ENCODE peak calls at places on chromosomes 4 and X, in six cellular contexts. One of them, this sample, is unnamed. For H3K36me3, the result is how much of the 10 kb centered on the place peaks cover.

GRCh38 chr4:13919021-13919441 is 291.5 kb upstream of the BOD1L1 start:
- DNase-seq in uterus: peak
- DNase-seq in IMR-90: peak
- DNase-seq in upper lobe of left lung: no peak
- DNase-seq in stomach: no peak
- DNase-seq in right lobe of liver: no peak
- DNase-seq in this sample: no peak

GRCh38 chrX:129653181-129653984 is 1.4 kb downstream of the APLN start:
- DNase-seq in uterus: no peak
- DNase-seq in IMR-90: no peak
- DNase-seq in upper lobe of left lung: no peak
- DNase-seq in stomach: peak
- DNase-seq in right lobe of liver: no peak
- DNase-seq in this sample: peak

GRCh38 chrX:136304493-136304892 is 3.7 kb downstream of the ADGRG4 start:
- DNase-seq in uterus: no peak
- DNase-seq in IMR-90: no peak
- DNase-seq in upper lobe of left lung: no peak
- DNase-seq in stomach: no peak
- DNase-seq in right lobe of liver: no peak
- DNase-seq in this sample: no peak

GRCh38 chr4:6716958-6717655 is 1.1 kb downstream of the BLOC1S4 start:
- DNase-seq in uterus: no peak
- DNase-seq in IMR-90: peak
- DNase-seq in upper lobe of left lung: no peak
- DNase-seq in stomach: no peak
- DNase-seq in right lobe of liver: no peak
- DNase-seq in this sample: no peak

GRCh38 chrX:47321386-47321785 is 49.0 kb upstream of the ZNF157 start:
- DNase-seq in uterus: peak
- DNase-seq in IMR-90: peak
- DNase-seq in upper lobe of left lung: peak
- DNase-seq in stomach: no peak
- DNase-seq in right lobe of liver: peak
- DNase-seq in this sample: no peak

GRCh38 chrX:130775849-130776248 is 127.2 kb downstream of the ENOX2 start:
- DNase-seq in uterus: no peak
- DNase-seq in IMR-90: no peak
- DNase-seq in upper lobe of left lung: no peak
- DNase-seq in stomach: no peak
- DNase-seq in right lobe of liver: no peak
- DNase-seq in this sample: no peak

GRCh38 chr4:156829194-156829593 is 142.4 kb downstream of the PDGFC start:
- DNase-seq in uterus: peak
- DNase-seq in IMR-90: peak
- DNase-seq in upper lobe of left lung: no peak
- DNase-seq in stomach: no peak
- DNase-seq in right lobe of liver: no peak
- DNase-seq in this sample: peak

GRCh38 chr4:76579596-76580375 is 144.8 kb downstream of the SHROOM3 start:
- DNase-seq in uterus: no peak
- DNase-seq in IMR-90: no peak
- DNase-seq in upper lobe of left lung: no peak
- DNase-seq in stomach: no peak
- DNase-seq in right lobe of liver: no peak
- DNase-seq in this sample: no peak

GRCh38 chr4:31701256-31701655 is 981.1 kb downstream of the PCDH7 start:
- DNase-seq in uterus: no peak
- DNase-seq in IMR-90: no peak
- DNase-seq in upper lobe of left lung: no peak
- DNase-seq in stomach: no peak
- DNase-seq in right lobe of liver: no peak
- DNase-seq in this sample: no peak

GRCh38 chrX:15834827-15835595 is 19.6 kb downstream of the AP1S2 start:
- DNase-seq in uterus: no peak
- DNase-seq in IMR-90: peak
- DNase-seq in upper lobe of left lung: no peak
- DNase-seq in stomach: no peak
- DNase-seq in right lobe of liver: no peak
- DNase-seq in this sample: no peak

GRCh38 chrX:109485470-109486340 is 3.8 kb upstream of the GUCY2F start:
- DNase-seq in uterus: peak
- DNase-seq in IMR-90: peak
- DNase-seq in upper lobe of left lung: peak
- DNase-seq in stomach: peak
- DNase-seq in right lobe of liver: peak
- DNase-seq in this sample: peak

GRCh38 chr4:119498520-119498919 is 130.1 kb downstream of the PDE5A start:
- DNase-seq in uterus: peak
- DNase-seq in IMR-90: peak
- DNase-seq in upper lobe of left lung: no peak
- DNase-seq in stomach: no peak
- DNase-seq in right lobe of liver: no peak
- DNase-seq in this sample: no peak

GRCh38 chrX:2425281-2426071 is 75.3 kb downstream of the DHRSX start:
- DNase-seq in uterus: no peak
- DNase-seq in IMR-90: no peak
- DNase-seq in upper lobe of left lung: no peak
- DNase-seq in stomach: no peak
- DNase-seq in right lobe of liver: no peak
- DNase-seq in this sample: no peak

GRCh38 chrX:136759968-136760367 is 20.8 kb downstream of the ARHGEF6 start:
- DNase-seq in uterus: no peak
- DNase-seq in IMR-90: no peak
- DNase-seq in upper lobe of left lung: no peak
- DNase-seq in stomach: no peak
- DNase-seq in right lobe of liver: no peak
- DNase-seq in this sample: no peak

GRCh38 chrX:48512371-48512935 is 3.7 kb downstream of the PORCN start:
- DNase-seq in uterus: no peak
- DNase-seq in IMR-90: no peak
- DNase-seq in upper lobe of left lung: no peak
- DNase-seq in stomach: no peak
- DNase-seq in right lobe of liver: no peak
- DNase-seq in this sample: no peak

GRCh38 chr4:1218892-1219552 is 29.9 kb downstream of the CTBP1 start:
- DNase-seq in uterus: no peak
- DNase-seq in IMR-90: no peak
- DNase-seq in upper lobe of left lung: no peak
- DNase-seq in stomach: no peak
- DNase-seq in right lobe of liver: no peak
- DNase-seq in this sample: no peak

GRCh38 chrX:56802921-56803848 is 74.1 kb downstream of the NBDY start:
- DNase-seq in uterus: peak
- DNase-seq in IMR-90: peak
- DNase-seq in upper lobe of left lung: peak
- DNase-seq in stomach: peak
- DNase-seq in right lobe of liver: peak
- DNase-seq in this sample: peak

GRCh38 chr4:3571921-3572320 is 39.7 kb upstream of the LRPAP1 start:
- DNase-seq in uterus: no peak
- DNase-seq in IMR-90: no peak
- DNase-seq in upper lobe of left lung: no peak
- DNase-seq in stomach: no peak
- DNase-seq in right lobe of liver: no peak
- DNase-seq in this sample: no peak

GRCh38 chr4:84673475-84674230 is 90.7 kb downstream of the CDS1 start:
- DNase-seq in uterus: no peak
- DNase-seq in IMR-90: peak
- DNase-seq in upper lobe of left lung: no peak
- DNase-seq in stomach: no peak
- DNase-seq in right lobe of liver: no peak
- DNase-seq in this sample: no peak

GRCh38 chrX:84475101-84475500 is 27.2 kb downstream of the HDX start:
- DNase-seq in uterus: no peak
- DNase-seq in IMR-90: no peak
- DNase-seq in upper lobe of left lung: no peak
- DNase-seq in stomach: no peak
- DNase-seq in right lobe of liver: no peak
- DNase-seq in this sample: no peak

GRCh38 chr4:71941001-71941400 is 90.8 kb upstream of the NPFFR2 start:
- DNase-seq in uterus: no peak
- DNase-seq in IMR-90: peak
- DNase-seq in upper lobe of left lung: no peak
- DNase-seq in stomach: peak
- DNase-seq in right lobe of liver: peak
- DNase-seq in this sample: no peak

GRCh38 chr4:80125252-80126177 is 52.5 kb upstream of the ANTXR2 start:
- DNase-seq in uterus: no peak
- DNase-seq in IMR-90: peak
- DNase-seq in upper lobe of left lung: no peak
- DNase-seq in stomach: no peak
- DNase-seq in right lobe of liver: no peak
- DNase-seq in this sample: no peak
- H3K4me3 ChIP-seq in uterus: no peak
- H3K4me3 ChIP-seq in IMR-90: no peak
- H3K4me3 ChIP-seq in upper lobe of left lung: no peak
- H3K4me3 ChIP-seq in stomach: no peak
- H3K4me3 ChIP-seq in right lobe of liver: no peak
- H3K4me3 ChIP-seq in this sample: no peak

GRCh38 chr4:138234254-138234653 is 7.9 kb downstream of the SLC7A11 start:
- DNase-seq in uterus: no peak
- DNase-seq in IMR-90: no peak
- DNase-seq in upper lobe of left lung: no peak
- DNase-seq in stomach: no peak
- DNase-seq in right lobe of liver: no peak
- DNase-seq in this sample: no peak
- H3K36me3 ChIP-seq in uterus: under half
- H3K36me3 ChIP-seq in IMR-90: under half
- H3K36me3 ChIP-seq in upper lobe of left lung: under half
- H3K36me3 ChIP-seq in stomach: under half
- H3K36me3 ChIP-seq in right lobe of liver: under half
- H3K36me3 ChIP-seq in this sample: under half

GRCh38 chr4:82284858-82285805 is 88.7 kb downstream of the HNRNPD start:
- DNase-seq in uterus: peak
- DNase-seq in IMR-90: peak
- DNase-seq in upper lobe of left lung: peak
- DNase-seq in stomach: peak
- DNase-seq in right lobe of liver: peak
- DNase-seq in this sample: peak
- TF ChIP-seq POLR2A in uterus: no peak
- TF ChIP-seq POLR2A in IMR-90: no peak
- TF ChIP-seq POLR2A in upper lobe of left lung: no peak
- TF ChIP-seq POLR2A in stomach: no peak
- TF ChIP-seq POLR2A in right lobe of liver: no peak
- TF ChIP-seq POLR2A in this sample: no peak

DNA sequence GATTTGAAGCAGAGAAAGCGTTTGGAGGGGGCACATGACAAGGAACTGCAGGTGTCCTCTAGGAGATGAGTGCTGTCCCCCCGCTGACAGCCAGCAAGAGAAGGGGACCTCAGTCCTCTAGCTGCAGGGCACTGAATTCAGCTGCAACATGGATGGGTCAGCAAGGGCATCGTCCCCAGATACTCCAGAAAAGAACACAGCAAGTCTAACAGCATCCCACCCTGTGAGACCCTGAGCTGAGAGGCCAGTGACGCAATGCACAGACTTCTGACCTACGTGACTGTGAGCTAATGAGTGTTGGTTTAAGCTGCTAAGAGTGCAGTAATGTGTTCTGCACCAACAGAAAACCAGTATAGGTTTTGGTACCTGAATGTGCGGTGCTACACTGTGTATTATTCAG is 11.6 kb upstream of the CENPVL2 start:
- DNase-seq in uterus: no peak
- DNase-seq in IMR-90: no peak
- DNase-seq in upper lobe of left lung: no peak
- DNase-seq in stomach: no peak
- DNase-seq in right lobe of liver: no peak
- DNase-seq in this sample: no peak
- H3K4me3 ChIP-seq in uterus: no peak
- H3K4me3 ChIP-seq in IMR-90: no peak
- H3K4me3 ChIP-seq in upper lobe of left lung: no peak
- H3K4me3 ChIP-seq in stomach: no peak
- H3K4me3 ChIP-seq in right lobe of liver: no peak
- H3K4me3 ChIP-seq in this sample: no peak

GRCh38 chr4:184399505-184399893 is 74.9 kb downstream of the IRF2 start:
- DNase-seq in uterus: no peak
- DNase-seq in IMR-90: no peak
- DNase-seq in upper lobe of left lung: no peak
- DNase-seq in stomach: no peak
- DNase-seq in right lobe of liver: no peak
- DNase-seq in this sample: no peak
- H3K36me3 ChIP-seq in uterus: under half
- H3K36me3 ChIP-seq in IMR-90: under half
- H3K36me3 ChIP-seq in upper lobe of left lung: under half
- H3K36me3 ChIP-seq in stomach: half or more
- H3K36me3 ChIP-seq in right lobe of liver: under half
- H3K36me3 ChIP-seq in this sample: under half

GRCh38 chr4:150286656-150287055 is 208.4 kb downstream of the DCLK2 start:
- DNase-seq in uterus: no peak
- DNase-seq in IMR-90: no peak
- DNase-seq in upper lobe of left lung: no peak
- DNase-seq in stomach: no peak
- DNase-seq in right lobe of liver: no peak
- DNase-seq in this sample: no peak

GRCh38 chr4:150280975-150281374 is 202.7 kb downstream of the DCLK2 start:
- DNase-seq in uterus: no peak
- DNase-seq in IMR-90: no peak
- DNase-seq in upper lobe of left lung: no peak
- DNase-seq in stomach: no peak
- DNase-seq in right lobe of liver: no peak
- DNase-seq in this sample: no peak

GRCh38 chr4:150280081-150280950 is 202.1 kb downstream of the DCLK2 start:
- DNase-seq in uterus: no peak
- DNase-seq in IMR-90: peak
- DNase-seq in upper lobe of left lung: no peak
- DNase-seq in stomach: no peak
- DNase-seq in right lobe of liver: no peak
- DNase-seq in this sample: no peak

GRCh38 chr4:150278206-150278605 is 200.0 kb downstream of the DCLK2 start:
- DNase-seq in uterus: no peak
- DNase-seq in IMR-90: no peak
- DNase-seq in upper lobe of left lung: no peak
- DNase-seq in stomach: no peak
- DNase-seq in right lobe of liver: no peak
- DNase-seq in this sample: no peak

GRCh38 chr4:150283689-150284088 is 205.4 kb downstream of the DCLK2 start:
- DNase-seq in uterus: no peak
- DNase-seq in IMR-90: peak
- DNase-seq in upper lobe of left lung: no peak
- DNase-seq in stomach: no peak
- DNase-seq in right lobe of liver: no peak
- DNase-seq in this sample: no peak
- TF ChIP-seq POLR2A in uterus: no peak
- TF ChIP-seq POLR2A in IMR-90: peak
- TF ChIP-seq POLR2A in upper lobe of left lung: no peak
- TF ChIP-seq POLR2A in stomach: no peak
- TF ChIP-seq POLR2A in right lobe of liver: no peak
- TF ChIP-seq POLR2A in this sample: no peak